ENCODE peak calls at places on chromosome X, in six cellular contexts. V is stimulated activated CD8-positive, alpha-beta memory T cell treated with anti-CD3 and anti-CD28 coated beads, Interleukin-2, amount 100 ng/mL, for 48 hours; N is kidney tubule cell; W is fibroblast of lung; Q is PC-3; J is DMS153. H is an unnamed sample.

GRCh38 chrX:2898861-2899512 is 30.2 kb downstream of the ARSD start:
- DNase-seq in Q (peak; percentile 75), N (peak; percentile 63), V (no peak), W (no peak), J (no peak), H (no peak)

GRCh38 chrX:133776072-133776471 is 209.3 kb downstream of the GPC3 start:
- DNase-seq in J (no peak), V (peak; percentile 7), W (no peak), N (peak; percentile 3), Q (peak; percentile 49), H (no peak)

GRCh38 chrX:146396409-146396808 is 413.2 kb upstream of the CXorf51B start:
- DNase-seq in Q (no peak), J (no peak), N (no peak), V (no peak), W (no peak), H (no peak)

GRCh38 chrX:136310411-136310810 is 9.6 kb downstream of the ADGRG4 start:
- DNase-seq in J (no peak), V (no peak), W (peak; percentile 30), Q (peak; percentile 75), N (no peak), H (peak; percentile 6)

GRCh38 chrX:131827935-131828334 is 195.2 kb upstream of the STK26 start:
- DNase-seq in W (no peak), J (peak; percentile 53), V (no peak), N (no peak), Q (peak; percentile 55), H (no peak)

GRCh38 chrX:11555759-11556158 is 110.0 kb downstream of the ARHGAP6 start:
- DNase-seq in Q (peak; percentile 26), V (no peak), N (peak; percentile 48), W (peak; percentile 14), J (no peak), H (no peak)

GRCh38 chrX:150692837-150693781 is at the start of gene MTMR1:
- DNase-seq in J (no peak), W (no peak), N (peak; percentile 30), V (no peak), Q (peak; percentile 30), H (no peak)

GRCh38 chrX:3713937-3714434 is 537 bp upstream of the PRKX start:
- DNase-seq in Q (peak; percentile 9), J (no peak), N (no peak), V (no peak), W (no peak), H (no peak)

GRCh38 chrX:29435396-29435795 is 780.0 kb upstream of the MAGEB2 start:
- DNase-seq in Q (peak; percentile 41), W (peak; percentile 36), V (no peak), N (no peak), J (no peak), H (no peak)

GRCh38 chrX:109199726-109200125 is 282.2 kb downstream of the GUCY2F start:
- DNase-seq in V (no peak), J (no peak), N (no peak), Q (no peak), W (peak; percentile 25), H (no peak)

GRCh38 chrX:141839856-141840255 is 1.7 kb downstream of the MAGEC3 start:
- DNase-seq in N (peak; percentile 50), J (no peak), W (peak; percentile 57), Q (peak; percentile 23), V (no peak), H (no peak)

GRCh38 chrX:145821291-145821897 is 3.8 kb downstream of the SLITRK2 start:
- DNase-seq in V (no peak), W (no peak), N (no peak), Q (no peak), J (no peak), H (no peak)

GRCh38 chrX:5958523-5958922 is 270.1 kb downstream of the NLGN4X start:
- DNase-seq in J (no peak), Q (no peak), V (no peak), N (no peak), W (no peak), H (no peak)

GRCh38 chrX:150688911-150689451 is 4.2 kb upstream of the MTMR1 start:
- DNase-seq in Q (peak; percentile 97), N (peak; percentile 99), W (peak; percentile 95), V (no peak), J (no peak), H (peak; percentile 56)

GRCh38 chrX:1463581-1464281 is 11.0 kb upstream of the ASMTL start:
- DNase-seq in J (no peak), W (no peak), V (no peak), Q (no peak), N (no peak), H (no peak)

GRCh38 chrX:68112321-68112720 is 321.0 kb downstream of the OPHN1 start:
- DNase-seq in J (no peak), N (peak; percentile 16), V (no peak), W (peak; percentile 69), Q (peak; percentile 2), H (no peak)

GRCh38 chrX:100413231-100413630 is 3.2 kb upstream of the PCDH19 start:
- DNase-seq in J (no peak), Q (peak; percentile 69), N (peak; percentile 64), W (peak; percentile 32), V (no peak), H (peak; percentile 18)

GRCh38 chrX:86946569-86946968 is 571.0 kb upstream of the KLHL4 start:
- DNase-seq in Q (peak; percentile 43), V (no peak), J (no peak), W (no peak), N (peak; percentile 64), H (no peak)

GRCh38 chrX:17559728-17560379 is 177.4 kb upstream of the SCML1 start:
- DNase-seq in Q (peak; percentile 91), N (peak; percentile 90), W (peak; percentile 92), J (no peak), V (no peak), H (peak; percentile 39)

GRCh38 chrX:114611018-114611619 is 27.2 kb downstream of the HTR2C start:
- DNase-seq in W (peak; percentile 19), J (peak; percentile 1), V (no peak), N (peak; percentile 44), Q (peak; percentile 65), H (no peak)

GRCh38 chrX:149504915-149505651 is at the start of gene IDS:
- DNase-seq in Q (peak; percentile 92), J (peak; percentile 90), W (peak; percentile 85), N (peak; percentile 89), V (peak; percentile 75), H (peak; percentile 33)

GRCh38 chrX:15334561-15334960 is 762 bp downstream of the PIGA start:
- DNase-seq in N (peak; percentile 55), V (no peak), W (peak; percentile 29), J (no peak), Q (peak; percentile 75), H (no peak)

GRCh38 chrX:123219916-123220315 is 35.8 kb downstream of the GRIA3 start:
- DNase-seq in J (peak; percentile 15), Q (no peak), N (peak; percentile 20), W (peak; percentile 37), V (no peak), H (no peak)

GRCh38 chrX:38806054-38806389 is 4.8 kb downstream of the MID1IP1 start:
- DNase-seq in N (no peak), V (peak; percentile 12), W (no peak), J (no peak), Q (no peak), H (no peak)

GRCh38 chrX:115561605-115562491 is 874 bp downstream of the PLS3 start:
- DNase-seq in W (peak; percentile 44), Q (peak; percentile 38), V (no peak), J (no peak), N (peak; percentile 50), H (no peak)

GRCh38 chrX:20585782-20586181 is 319.1 kb upstream of the RPS6KA3 start:
- DNase-seq in N (no peak), V (no peak), J (no peak), Q (no peak), W (peak; percentile 25), H (no peak)

GRCh38 chrX:42237956-42238355 is 314.6 kb upstream of the CASK start:
- DNase-seq in W (peak; percentile 41), N (no peak), V (no peak), J (no peak), Q (no peak), H (no peak)

GRCh38 chrX:37906357-37906756 is 59.0 kb upstream of the DYNLT3 start:
- DNase-seq in Q (no peak), N (no peak), J (no peak), V (no peak), W (no peak), H (no peak)

GRCh38 chrX:72272868-72273267 is 4.2 kb downstream of the RPS4X start:
- DNase-seq in N (peak; percentile 80), V (no peak), Q (peak; percentile 79), J (no peak), W (peak; percentile 74), H (peak; percentile 12)